ENCODE peak calls at places on chromosome 15, in eight cellular contexts. Q is NCI-H2081, V is AML-193, N is posterior cingulate gyrus, A is psoas muscle, H is mesendoderm, E is M059J, C is WTC11. F is an unnamed sample.

GRCh38 chr15:92914103-92914499 is 14.0 kb downstream of the CHD2 start:
- DNase-seq in V (no peak), Q (no peak), C (no peak), H (peak), E (no peak), N (no peak), A (no peak), F (no peak)

GRCh38 chr15:69609776-69610175 is 157.2 kb downstream of the RPLP1 start:
- DNase-seq in C (no peak), N (no peak), Q (no peak), H (no peak), A (no peak), V (no peak), E (no peak), F (no peak)

GRCh38 chr15:58951388-58952060 is 18.0 kb upstream of the SLTM start:
- DNase-seq in E (peak), Q (peak), C (no peak), N (no peak), V (no peak), H (no peak), A (no peak), F (peak)

GRCh38 chr15:68232937-68233336 is 3.4 kb upstream of the CLN6 start:
- DNase-seq in N (no peak), Q (no peak), A (peak), C (no peak), E (no peak), H (no peak), V (peak), F (no peak)

GRCh38 chr15:62344806-62345539 is 179.9 kb upstream of the C2CD4B start:
- DNase-seq in C (peak), H (peak), Q (no peak), E (peak), N (no peak), A (no peak), V (peak), F (no peak)

GRCh38 chr15:31440754-31441298 is 114.2 kb downstream of the KLF13 start:
- DNase-seq in Q (no peak), H (peak), V (no peak), N (peak), A (peak), E (no peak), C (no peak), F (no peak)

GRCh38 chr15:85828869-85829268 is 34.1 kb upstream of the KLHL25 start:
- DNase-seq in N (no peak), Q (no peak), A (no peak), C (no peak), H (peak), V (no peak), E (no peak), F (no peak)

GRCh38 chr15:53910852-53911251 is 67.4 kb upstream of the UNC13C start:
- DNase-seq in A (no peak), Q (no peak), N (no peak), V (no peak), H (no peak), E (no peak), C (no peak), F (no peak)

GRCh38 chr15:61687124-61687523 is 373.1 kb downstream of the VPS13C start:
- DNase-seq in A (no peak), H (no peak), Q (no peak), N (no peak), V (no peak), C (no peak), E (no peak), F (no peak)

GRCh38 chr15:85874236-85874635 is 79.5 kb upstream of the KLHL25 start:
- DNase-seq in N (no peak), H (no peak), C (no peak), V (no peak), A (no peak), E (no peak), Q (no peak), F (no peak)

GRCh38 chr15:77627581-77627980 is 5.1 kb downstream of the LINGO1 start:
- DNase-seq in V (no peak), A (no peak), C (no peak), Q (no peak), N (no peak), E (no peak), H (no peak), F (no peak)

GRCh38 chr15:41417418-41417811 is 520 bp downstream of the RTF1 start:
- DNase-seq in E (peak), C (no peak), N (peak), V (no peak), H (peak), Q (no peak), A (peak), F (no peak)

GRCh38 chr15:64009798-64010241 is 36.5 kb downstream of the DAPK2 start:
- DNase-seq in C (no peak), V (no peak), N (no peak), Q (no peak), A (no peak), E (peak), H (no peak), F (no peak)

GRCh38 chr15:100723323-100723801 is 121.0 kb downstream of the ASB7 start:
- DNase-seq in V (no peak), H (no peak), A (no peak), Q (no peak), C (no peak), E (no peak), N (no peak), F (no peak)

GRCh38 chr15:74845208-74845568 is 2.2 kb upstream of the ULK3 start:
- DNase-seq in Q (no peak), N (no peak), H (no peak), E (no peak), A (no peak), C (no peak), V (no peak), F (no peak)

GRCh38 chr15:82845686-82846085 is 36.3 kb downstream of the WHAMM start:
- DNase-seq in A (no peak), Q (no peak), E (no peak), N (no peak), V (no peak), C (no peak), H (no peak), F (no peak)

GRCh38 chr15:65355173-65355982 is 22.4 kb downstream of the IGDCC3 start:
- DNase-seq in V (no peak), C (no peak), A (no peak), E (no peak), Q (no peak), H (peak), N (peak), F (no peak)

GRCh38 chr15:88980498-88980897 is 67.3 kb upstream of the MFGE8 start:
- DNase-seq in E (no peak), Q (no peak), H (no peak), A (no peak), V (no peak), N (no peak), C (no peak), F (no peak)

F was measured in retinal pigment epithelial cell.